ENCODE peak calls at places on chromosomes 2 and 18, in four cellular contexts. V, H, B and L are unnamed samples. For H3K4me1, the result is how much of the 10 kb centered on the place peaks cover.

GRCh38 chr2:235467586-235467985 is 26.3 kb upstream of the AGAP1 start:
- DNase-seq in V (no peak), H (peak), B (no peak), L (no peak)

GRCh38 chr2:102074167-102074778 is 68.3 kb upstream of the IL1R1 start:
- DNase-seq in V (no peak), H (no peak), B (no peak), L (no peak)

GRCh38 chr2:170457742-170458141 is 257.4 kb upstream of the SP5 start:
- DNase-seq in V (no peak), H (no peak), B (no peak), L (no peak)

GRCh38 chr2:55148269-55148668 is 83.8 kb downstream of the CLHC1 start:
- DNase-seq in V (no peak), H (peak), B (no peak), L (no peak)

GRCh38 chr2:172765664-172766063 is 30.0 kb downstream of the RAPGEF4 start:
- DNase-seq in V (no peak), H (no peak), B (no peak), L (no peak)

GRCh38 chr18:28045176-28045810 is 131.6 kb downstream of the CDH2 start:
- DNase-seq in V (peak), H (peak), B (peak), L (no peak)

GRCh38 chr2:218387369-218388194 is 5.5 kb downstream of the SLC11A1 start:
- DNase-seq in V (peak), H (peak), B (peak), L (no peak)

GRCh38 chr2:68857855-68858456 is 13.2 kb downstream of the BMP10 start:
- DNase-seq in V (no peak), H (no peak), B (no peak), L (no peak)

GRCh38 chr2:189982777-189983394 is 79.6 kb downstream of the MSTN start:
- DNase-seq in V (no peak), H (peak), B (peak), L (no peak)

GRCh38 chr18:23114911-23115310 is 20.4 kb upstream of the CABLES1 start:
- DNase-seq in V (no peak), H (peak), B (no peak), L (no peak)
- H3K4me2 ChIP-seq in V (peak), H (peak), B (no peak), L (peak)

DNA sequence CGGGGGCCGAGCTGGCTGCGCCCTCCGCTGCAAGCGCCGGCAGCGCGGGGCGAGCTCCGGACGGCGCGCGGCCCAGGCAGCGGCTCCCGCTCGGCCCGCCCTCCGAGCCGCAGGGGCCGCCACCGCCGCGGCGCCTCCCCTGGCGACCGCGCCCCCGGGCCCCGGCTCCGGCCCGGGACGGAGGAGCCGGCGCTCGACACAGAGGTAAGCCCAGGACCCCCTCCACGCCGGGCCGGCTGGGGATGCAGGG is 151 bp downstream of the SPATS2L start:
- DNase-seq in V (no peak), H (no peak), B (no peak), L (no peak)
- H3K4me1 ChIP-seq in V (under half), H (under half), B (under half), L (under half)

DNA sequence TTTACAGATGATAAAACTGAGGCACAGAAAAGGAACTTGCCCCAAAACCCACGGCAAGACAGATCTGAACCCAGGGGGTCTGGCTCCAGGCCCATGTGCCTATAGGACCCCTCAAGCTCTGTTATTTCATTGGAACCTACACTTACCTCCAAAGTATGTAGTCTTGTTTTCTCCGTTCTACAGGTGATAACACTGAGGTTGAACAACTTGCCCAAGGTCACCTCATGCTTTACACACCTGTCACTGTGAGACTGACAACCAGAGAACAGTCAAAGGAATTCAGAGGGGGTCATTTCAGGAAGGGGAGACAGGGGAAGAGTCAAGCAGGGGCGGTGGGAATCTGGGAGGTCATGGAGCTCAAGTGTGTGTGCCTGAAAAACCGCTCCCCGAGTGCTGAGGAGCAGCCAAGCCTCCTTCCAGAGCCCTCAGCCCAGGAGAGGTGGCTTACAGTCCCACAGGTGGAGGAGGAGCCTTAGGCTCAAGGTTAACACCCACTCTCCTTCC is 47.7 kb downstream of the SERTAD2 start:
- DNase-seq in V (no peak), H (no peak), B (no peak), L (no peak)
- H2AFZ ChIP-seq in V (no peak), H (no peak), B (no peak), L (peak)

GRCh38 chr2:222399038-222399783 is 25.1 kb upstream of the SGPP2 start:
- DNase-seq in V (no peak), H (no peak), B (no peak), L (no peak)
- H3K4me2 ChIP-seq in V (no peak), H (no peak), B (no peak), L (no peak)

GRCh38 chr2:73406996-73407395 is 21.4 kb downstream of the ALMS1 start:
- DNase-seq in V (no peak), H (no peak), B (no peak), L (no peak)

GRCh38 chr2:73408198-73408597 is 22.6 kb downstream of the ALMS1 start:
- DNase-seq in V (no peak), H (no peak), B (no peak), L (no peak)

GRCh38 chr2:73402386-73403103 is 16.9 kb downstream of the ALMS1 start:
- DNase-seq in V (no peak), H (no peak), B (no peak), L (no peak)

GRCh38 chr2:73403237-73403636 is 17.6 kb downstream of the ALMS1 start:
- DNase-seq in V (no peak), H (no peak), B (no peak), L (no peak)

DNA sequence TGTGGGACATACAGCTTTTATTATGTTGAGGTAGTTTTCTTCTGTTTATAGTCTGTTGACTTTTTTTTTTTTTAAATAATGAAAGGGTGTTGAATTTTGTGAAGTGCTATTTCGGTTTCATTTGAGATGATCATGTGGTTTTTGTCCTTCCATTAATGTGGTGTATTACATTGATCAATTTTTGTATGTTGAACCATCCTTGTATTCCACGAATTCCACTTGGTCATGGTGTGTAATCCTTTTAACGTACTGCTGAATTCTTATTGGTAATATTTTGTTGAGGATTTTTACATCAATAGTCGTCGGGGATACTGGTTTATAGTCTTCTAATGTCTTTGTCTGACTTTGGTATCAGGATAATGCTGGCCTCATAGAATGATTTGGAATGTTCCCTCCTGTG is 18.8 kb downstream of the ALMS1 start:
- DNase-seq in V (no peak), H (no peak), B (no peak), L (no peak)
- H3K4me1 ChIP-seq in V (under half), H (under half), B (under half), L (under half)

DNA sequence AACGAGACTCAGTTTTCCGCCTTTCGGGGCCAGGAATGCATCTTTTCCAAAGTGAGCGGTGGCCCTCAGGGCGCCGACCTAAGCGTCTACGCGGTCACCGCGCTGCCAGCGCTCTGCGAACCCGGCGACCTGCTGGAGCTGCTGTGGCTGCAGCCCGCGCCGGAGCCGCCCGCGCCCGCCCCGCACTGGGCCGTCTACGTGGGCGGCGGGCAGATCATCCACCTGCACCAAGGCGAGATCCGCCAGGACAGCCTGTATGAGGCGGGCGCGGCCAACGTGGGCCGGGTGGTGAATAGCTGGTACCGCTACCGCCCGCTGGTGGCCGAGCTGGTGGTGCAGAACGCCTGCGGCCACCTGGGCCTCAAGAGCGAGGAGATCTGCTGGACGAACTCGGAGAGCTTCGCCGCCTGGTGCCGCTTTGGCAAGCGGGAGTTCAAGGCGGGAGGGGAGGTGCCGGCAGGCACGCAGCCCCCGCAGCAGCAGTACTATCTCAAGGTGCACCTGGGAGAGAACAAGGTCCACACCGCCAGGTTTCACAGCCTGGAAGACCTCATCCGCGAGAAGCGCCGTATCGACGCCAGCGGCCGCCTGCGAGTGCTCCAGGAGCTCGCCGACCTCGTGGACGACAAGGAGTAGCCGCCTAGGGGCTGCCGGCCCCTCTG is 1.8 kb downstream of the LRATD1 start:
- DNase-seq in V (peak), H (peak), B (peak), L (no peak)
- H2AFZ ChIP-seq in V (peak), H (peak), B (peak), L (peak)

DNA sequence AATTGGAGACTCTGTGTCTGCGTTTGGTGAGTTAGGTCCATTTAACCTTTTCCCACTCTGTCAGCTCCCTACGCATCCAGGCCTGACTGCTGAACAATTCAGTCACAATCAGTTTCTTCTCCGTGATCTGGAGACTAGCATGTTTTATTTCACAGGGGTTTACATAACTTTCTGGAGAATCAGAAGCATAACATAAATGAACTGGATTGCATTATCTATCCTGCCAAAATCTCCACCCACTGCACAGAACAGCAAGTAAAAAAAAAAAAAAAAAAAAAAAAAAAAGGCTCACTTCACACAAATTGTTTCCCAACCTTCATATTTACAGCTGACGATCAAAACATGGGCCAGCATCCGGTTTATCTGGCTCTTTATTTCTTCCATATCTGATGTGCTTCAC is 51.4 kb upstream of the GLI2 start:
- DNase-seq in V (no peak), H (peak), B (no peak), L (no peak)
- H3K4me2 ChIP-seq in V (peak), H (peak), B (no peak), L (no peak)

DNA sequence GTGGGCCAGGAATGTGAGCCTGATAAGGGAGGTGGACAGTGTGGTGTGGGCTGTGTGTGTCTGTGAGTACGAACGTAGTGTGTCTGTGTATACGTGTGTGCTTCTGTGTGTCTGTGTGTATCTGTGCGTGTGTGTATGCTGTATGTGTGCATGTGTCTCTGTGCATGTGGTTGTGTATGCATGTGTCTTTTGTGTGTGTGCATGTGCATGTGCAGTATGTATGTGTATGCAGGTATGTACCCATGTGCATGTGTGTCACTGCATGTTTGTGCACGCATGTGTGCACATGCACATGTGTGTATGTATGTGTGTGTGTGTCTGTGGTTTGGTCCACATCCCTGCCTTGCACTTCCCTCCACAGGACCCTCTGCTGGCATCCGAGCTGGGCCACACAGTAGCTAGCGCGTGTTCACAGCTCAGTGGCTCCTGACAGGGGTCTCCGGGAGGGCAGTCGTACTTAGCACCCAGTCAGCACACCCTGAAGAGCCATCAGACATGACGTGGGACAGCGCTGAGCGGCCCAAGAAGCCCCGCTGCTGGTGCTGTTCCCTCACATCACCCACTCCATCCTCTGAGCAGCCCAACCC is 114.3 kb downstream of the CELF4 start:
- DNase-seq in V (no peak), H (no peak), B (no peak), L (no peak)
- H3K4me1 ChIP-seq in V (under half), H (under half), B (under half), L (under half)

DNA sequence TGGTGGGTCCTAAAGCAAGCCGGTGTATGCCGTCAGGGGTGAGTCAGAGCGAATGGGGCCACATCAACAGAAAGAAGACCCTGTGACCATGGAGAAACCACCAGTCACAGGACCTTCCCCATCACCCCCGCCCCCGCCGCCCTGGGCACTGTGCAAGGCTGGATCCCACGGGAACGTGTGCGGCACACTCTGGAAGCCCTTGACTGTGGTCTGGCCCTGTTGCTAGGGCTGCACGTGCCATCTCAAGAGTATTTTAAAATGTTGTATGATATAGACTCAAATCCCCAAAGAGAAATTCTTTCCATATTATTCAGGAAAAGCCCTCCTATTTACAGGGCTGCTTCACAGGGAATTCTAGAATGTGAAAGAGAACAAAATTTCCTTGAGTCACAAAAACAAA is 174.8 kb downstream of the BCL2 start:
- DNase-seq in V (no peak), H (no peak), B (no peak), L (no peak)
- H2AFZ ChIP-seq in V (no peak), H (no peak), B (no peak), L (no peak)

GRCh38 chr2:28036307-28036706 is 145.8 kb downstream of the BABAM2 start:
- DNase-seq in V (no peak), H (peak), B (no peak), L (no peak)
- H3K4me2 ChIP-seq in V (no peak), H (no peak), B (no peak), L (no peak)